ENCODE peak calls at places on chromosomes 2 and 18, in seven cellular contexts. One of them, this sample, is unnamed.

GRCh38 chr18:38493991-38494559 is 928.5 kb upstream of the CELF4 start:
- DNase-seq in Right ventricle myocardium superior: no peak
- DNase-seq in NCI-H2081: no peak
- DNase-seq in lower leg skin: no peak
- DNase-seq in tibial nerve: no peak
- DNase-seq in Calu3: peak
- DNase-seq in activated CD8-positive, alpha-beta memory T cell treated with anti-CD3 and anti-CD28 coated beads for 1 hour: no peak
- DNase-seq in this sample: peak

GRCh38 chr2:197969391-197969893 is 165.0 kb downstream of the PLCL1 start:
- DNase-seq in Right ventricle myocardium superior: no peak
- DNase-seq in NCI-H2081: no peak
- DNase-seq in lower leg skin: no peak
- DNase-seq in tibial nerve: no peak
- DNase-seq in Calu3: no peak
- DNase-seq in activated CD8-positive, alpha-beta memory T cell treated with anti-CD3 and anti-CD28 coated beads for 1 hour: no peak
- DNase-seq in this sample: no peak

GRCh38 chr2:124024491-124025348 is at the start of gene CNTNAP5:
- DNase-seq in Right ventricle myocardium superior: peak
- DNase-seq in NCI-H2081: peak
- DNase-seq in lower leg skin: no peak
- DNase-seq in tibial nerve: no peak
- DNase-seq in Calu3: no peak
- DNase-seq in activated CD8-positive, alpha-beta memory T cell treated with anti-CD3 and anti-CD28 coated beads for 1 hour: no peak
- DNase-seq in this sample: peak

GRCh38 chr2:153059338-153060052 is 341.1 kb downstream of the ARL6IP6 start:
- DNase-seq in Right ventricle myocardium superior: no peak
- DNase-seq in NCI-H2081: peak
- DNase-seq in lower leg skin: no peak
- DNase-seq in tibial nerve: no peak
- DNase-seq in Calu3: peak
- DNase-seq in activated CD8-positive, alpha-beta memory T cell treated with anti-CD3 and anti-CD28 coated beads for 1 hour: no peak
- DNase-seq in this sample: no peak

GRCh38 chr2:8312861-8313768 is 368.7 kb upstream of the ID2 start:
- DNase-seq in Right ventricle myocardium superior: no peak
- DNase-seq in NCI-H2081: no peak
- DNase-seq in lower leg skin: peak
- DNase-seq in tibial nerve: no peak
- DNase-seq in Calu3: peak
- DNase-seq in activated CD8-positive, alpha-beta memory T cell treated with anti-CD3 and anti-CD28 coated beads for 1 hour: no peak
- DNase-seq in this sample: no peak

GRCh38 chr2:175690113-175690716 is 311.9 kb downstream of the LNPK start:
- DNase-seq in Right ventricle myocardium superior: no peak
- DNase-seq in NCI-H2081: peak
- DNase-seq in lower leg skin: peak
- DNase-seq in tibial nerve: no peak
- DNase-seq in Calu3: peak
- DNase-seq in activated CD8-positive, alpha-beta memory T cell treated with anti-CD3 and anti-CD28 coated beads for 1 hour: no peak
- DNase-seq in this sample: peak

GRCh38 chr2:130834091-130834922 is 2.4 kb upstream of the ARHGEF4 start:
- DNase-seq in Right ventricle myocardium superior: no peak
- DNase-seq in NCI-H2081: no peak
- DNase-seq in lower leg skin: no peak
- DNase-seq in tibial nerve: no peak
- DNase-seq in Calu3: no peak
- DNase-seq in activated CD8-positive, alpha-beta memory T cell treated with anti-CD3 and anti-CD28 coated beads for 1 hour: no peak
- DNase-seq in this sample: no peak

GRCh38 chr2:234025475-234025874 is 25.0 kb upstream of the SPP2 start:
- DNase-seq in Right ventricle myocardium superior: no peak
- DNase-seq in NCI-H2081: no peak
- DNase-seq in lower leg skin: no peak
- DNase-seq in tibial nerve: no peak
- DNase-seq in Calu3: no peak
- DNase-seq in activated CD8-positive, alpha-beta memory T cell treated with anti-CD3 and anti-CD28 coated beads for 1 hour: no peak
- DNase-seq in this sample: no peak

GRCh38 chr2:237819231-237819630 is 20.7 kb downstream of the RBM44 start:
- DNase-seq in Right ventricle myocardium superior: no peak
- DNase-seq in NCI-H2081: no peak
- DNase-seq in lower leg skin: no peak
- DNase-seq in tibial nerve: no peak
- DNase-seq in Calu3: no peak
- DNase-seq in activated CD8-positive, alpha-beta memory T cell treated with anti-CD3 and anti-CD28 coated beads for 1 hour: no peak
- DNase-seq in this sample: no peak

GRCh38 chr18:40553029-40553428 is 1402.0 kb upstream of the PIK3C3 start:
- DNase-seq in Right ventricle myocardium superior: no peak
- DNase-seq in NCI-H2081: no peak
- DNase-seq in lower leg skin: no peak
- DNase-seq in tibial nerve: no peak
- DNase-seq in Calu3: no peak
- DNase-seq in activated CD8-positive, alpha-beta memory T cell treated with anti-CD3 and anti-CD28 coated beads for 1 hour: no peak
- DNase-seq in this sample: no peak

This sample was measured in NCI-H1694 treated with DMSO at 0.1 percent for 48 hours.